ENCODE peak calls at places on chromosomes 11 and 22, in seven cellular contexts. O is adrenal gland; J is CD8-positive, alpha-beta T cell; B is right atrium auricular region; E is PC-9; L is fibroblast of lung; X is upper lobe of right lung. Y is an unnamed sample.

GRCh38 chr11:66315921-66316811 is 678 bp downstream of the CD248 start:
- DNase-seq in O (no peak), J (peak; percentile 59), B (no peak), E (no peak), L (no peak), X (peak; percentile 63), Y (no peak)

GRCh38 chr22:38824587-38824986 is 19.2 kb downstream of the NPTXR start:
- DNase-seq in O (peak; percentile 66), J (peak; percentile 50), B (no peak), E (no peak), L (peak; percentile 75), X (no peak), Y (peak; percentile 38)

GRCh38 chr11:95647355-95647754 is 142.2 kb downstream of the FAM76B start:
- DNase-seq in O (no peak), J (no peak), B (no peak), E (no peak), L (peak; percentile 85), X (no peak), Y (no peak)

GRCh38 chr11:63845305-63845704 is 6.4 kb downstream of the MARK2 start:
- DNase-seq in O (no peak), J (no peak), B (no peak), E (peak; percentile 81), L (peak; percentile 56), X (no peak), Y (peak; percentile 47)

GRCh38 chr11:5367461-5368074 is 16.0 kb upstream of the OR51M1 start:
- DNase-seq in O (no peak), J (no peak), B (no peak), E (no peak), L (peak; percentile 72), X (no peak), Y (peak; percentile 65)

GRCh38 chr11:10294289-10294953 is 402 bp upstream of the SBF2 start:
- DNase-seq in O (no peak), J (no peak), B (no peak), E (peak; percentile 41), L (peak; percentile 88), X (peak; percentile 69), Y (no peak)

GRCh38 chr11:113551645-113552044 is 76.4 kb upstream of the DRD2 start:
- DNase-seq in O (no peak), J (no peak), B (no peak), E (no peak), L (no peak), X (no peak), Y (no peak)

GRCh38 chr11:569273-569885 is 6.9 kb upstream of the PHRF1 start:
- DNase-seq in O (no peak), J (no peak), B (peak; percentile 67), E (no peak), L (no peak), X (no peak), Y (no peak)

GRCh38 chr11:95500466-95500865 is 269.5 kb upstream of the SESN3 start:
- DNase-seq in O (no peak), J (no peak), B (no peak), E (no peak), L (peak; percentile 39), X (no peak), Y (no peak)

GRCh38 chr22:25159028-25159427 is 40.6 kb upstream of the CRYBB3 start:
- DNase-seq in O (no peak), J (no peak), B (no peak), E (no peak), L (no peak), X (no peak), Y (no peak)

GRCh38 chr22:50051930-50052329 is 6.2 kb downstream of the TTLL8 start:
- DNase-seq in O (no peak), J (no peak), B (no peak), E (no peak), L (no peak), X (no peak), Y (no peak)

GRCh38 chr11:27838674-27839073 is 138.4 kb upstream of the BDNF start:
- DNase-seq in O (no peak), J (no peak), B (no peak), E (no peak), L (no peak), X (no peak), Y (no peak)

GRCh38 chr11:47850337-47850736 is 2.2 kb upstream of the NUP160 start:
- DNase-seq in O (no peak), J (no peak), B (no peak), E (no peak), L (no peak), X (no peak), Y (no peak)

GRCh38 chr11:46376258-46377050 is 5.0 kb upstream of the MDK start:
- DNase-seq in O (peak; percentile 18), J (peak; percentile 9), B (no peak), E (no peak), L (no peak), X (no peak), Y (no peak)

GRCh38 chr11:118953265-118953664 is 2.8 kb upstream of the UPK2 start:
- DNase-seq in O (no peak), J (no peak), B (no peak), E (no peak), L (peak; percentile 23), X (no peak), Y (no peak)

GRCh38 chr22:28896611-28897010 is 13.2 kb downstream of the ZNRF3 start:
- DNase-seq in O (no peak), J (no peak), B (no peak), E (no peak), L (no peak), X (no peak), Y (no peak)

GRCh38 chr11:2076441-2076840 is 62.7 kb downstream of the IGF2 start:
- DNase-seq in O (no peak), J (no peak), B (no peak), E (no peak), L (no peak), X (no peak), Y (no peak)

GRCh38 chr11:93536346-93536871 is 6.8 kb downstream of the SMCO4 start:
- DNase-seq in O (no peak), J (no peak), B (no peak), E (no peak), L (peak; percentile 19), X (no peak), Y (no peak)

GRCh38 chr11:102530558-102530957 is at the start of gene MMP7:
- DNase-seq in O (no peak), J (no peak), B (no peak), E (peak; percentile 69), L (peak; percentile 66), X (peak; percentile 68), Y (peak; percentile 4)

GRCh38 chr11:44290206-44290605 is 19.7 kb downstream of the ALX4 start:
- DNase-seq in O (no peak), J (no peak), B (no peak), E (no peak), L (no peak), X (no peak), Y (no peak)

GRCh38 chr11:125871391-125872137 is 15.9 kb upstream of the HYLS1 start:
- DNase-seq in O (no peak), J (no peak), B (no peak), E (no peak), L (peak; percentile 34), X (no peak), Y (no peak)

GRCh38 chr11:65315866-65316233 is 1.2 kb downstream of the CDC42EP2 start:
- DNase-seq in O (no peak), J (no peak), B (no peak), E (no peak), L (no peak), X (no peak), Y (no peak)
- TF ChIP-seq CTCF in O (no peak), J (peak; percentile 11), B (peak; percentile 35), E (peak; percentile 53), L (no peak), X (peak; percentile 18), Y (no peak)

GRCh38 chr11:90646266-90646665 is 423.4 kb upstream of the CHORDC1 start:
- DNase-seq in O (no peak), J (no peak), B (no peak), E (no peak), L (no peak), X (no peak), Y (no peak)

GRCh38 chr11:90650124-90650523 is 427.3 kb upstream of the CHORDC1 start:
- DNase-seq in O (no peak), J (no peak), B (no peak), E (no peak), L (no peak), X (no peak), Y (no peak)

GRCh38 chr11:90646706-90647105 is 423.9 kb upstream of the CHORDC1 start:
- DNase-seq in O (no peak), J (no peak), B (no peak), E (no peak), L (no peak), X (no peak), Y (no peak)
- H3K9me3 ChIP-seq in O (no peaks in the 10 kb centered on the region), J (no peaks in the 10 kb centered on the region), B (no peaks in the 10 kb centered on the region), E (no peaks in the 10 kb centered on the region), L (no peaks in the 10 kb centered on the region), X (no peaks in the 10 kb centered on the region), Y (no peaks in the 10 kb centered on the region)

GRCh38 chr11:73648629-73649046 is 2.3 kb downstream of the PLEKHB1 start:
- DNase-seq in O (no peak), J (no peak), B (no peak), E (no peak), L (no peak), X (no peak), Y (no peak)
- H3K27ac ChIP-seq in O (no peak overlapping the region), J (no peak overlapping the region), B (no peak overlapping the region), E (no peak overlapping the region), L (no peak overlapping the region), X (no peak overlapping the region), Y (no peak overlapping the region)

GRCh38 chr11:82969811-82970210 is 68.3 kb downstream of the DDIAS start:
- DNase-seq in O (no peak), J (no peak), B (no peak), E (no peak), L (no peak), X (no peak), Y (no peak)

GRCh38 chr11:82975882-82976281 is 74.3 kb downstream of the DDIAS start:
- DNase-seq in O (no peak), J (no peak), B (no peak), E (no peak), L (no peak), X (no peak), Y (no peak)

GRCh38 chr11:82976786-82977185 is 75.2 kb downstream of the DDIAS start:
- DNase-seq in O (no peak), J (no peak), B (no peak), E (no peak), L (no peak), X (no peak), Y (no peak)

GRCh38 chr11:82974135-82974534 is 72.6 kb downstream of the DDIAS start:
- DNase-seq in O (no peak), J (no peak), B (no peak), E (no peak), L (no peak), X (no peak), Y (no peak)

GRCh38 chr11:82972103-82972502 is 70.6 kb downstream of the DDIAS start:
- DNase-seq in O (no peak), J (no peak), B (no peak), E (no peak), L (no peak), X (no peak), Y (no peak)
- TF ChIP-seq CTCF in O (no peak), J (no peak), B (no peak), E (no peak), L (no peak), X (no peak), Y (no peak)

Y was measured in AG04450.